ENCODE peak calls at places on chromosomes 6 and 20, in four cellular contexts. One of them, this sample, is unnamed.

GRCh38 chr6:1088441-1089001 is 223.4 kb upstream of the FOXQ1 start:
- DNase-seq in K562: no peak
- DNase-seq in WTC11: no peak
- DNase-seq in HepG2: no peak
- DNase-seq in this sample: no peak

GRCh38 chr6:159979136-159979874 is 10.4 kb downstream of the IGF2R start:
- DNase-seq in K562: peak
- DNase-seq in WTC11: no peak
- DNase-seq in HepG2: peak
- DNase-seq in this sample: peak

GRCh38 chr6:98039876-98040605 is 757.0 kb upstream of the MMS22L start:
- DNase-seq in K562: no peak
- DNase-seq in WTC11: no peak
- DNase-seq in HepG2: no peak
- DNase-seq in this sample: no peak

GRCh38 chr6:12265795-12266194 is 24.4 kb upstream of the EDN1 start:
- DNase-seq in K562: no peak
- DNase-seq in WTC11: no peak
- DNase-seq in HepG2: no peak
- DNase-seq in this sample: no peak

GRCh38 chr6:41182069-41183034 is 18.6 kb downstream of the TREML2 start:
- DNase-seq in K562: peak
- DNase-seq in WTC11: peak
- DNase-seq in HepG2: peak
- DNase-seq in this sample: no peak

GRCh38 chr6:158185729-158186456 is 17.7 kb downstream of the GTF2H5 start:
- DNase-seq in K562: no peak
- DNase-seq in WTC11: no peak
- DNase-seq in HepG2: no peak
- DNase-seq in this sample: no peak

GRCh38 chr6:85641522-85641915 is 1.2 kb downstream of the SYNCRIP start:
- DNase-seq in K562: peak
- DNase-seq in WTC11: no peak
- DNase-seq in HepG2: no peak
- DNase-seq in this sample: no peak

GRCh38 chr6:40436685-40437604 is 150.2 kb downstream of the LRFN2 start:
- DNase-seq in K562: no peak
- DNase-seq in WTC11: no peak
- DNase-seq in HepG2: no peak
- DNase-seq in this sample: no peak

GRCh38 chr6:66851930-66852329 is 1144.9 kb upstream of the EYS start:
- DNase-seq in K562: no peak
- DNase-seq in WTC11: no peak
- DNase-seq in HepG2: no peak
- DNase-seq in this sample: no peak

GRCh38 chr6:44145839-44146238 is 12.8 kb upstream of the CAPN11 start:
- DNase-seq in K562: no peak
- DNase-seq in WTC11: no peak
- DNase-seq in HepG2: no peak
- DNase-seq in this sample: no peak

GRCh38 chr6:11785953-11786579 is 7.5 kb upstream of the ADTRP start:
- DNase-seq in K562: peak
- DNase-seq in WTC11: no peak
- DNase-seq in HepG2: no peak
- DNase-seq in this sample: peak

GRCh38 chr6:46921731-46922130 is at the start of gene ADGRF5:
- DNase-seq in K562: no peak
- DNase-seq in WTC11: no peak
- DNase-seq in HepG2: no peak
- DNase-seq in this sample: no peak

GRCh38 chr6:137271245-137272183 is 52.3 kb upstream of the IFNGR1 start:
- DNase-seq in K562: peak
- DNase-seq in WTC11: no peak
- DNase-seq in HepG2: peak
- DNase-seq in this sample: no peak

GRCh38 chr20:58987790-58988564 is 6.9 kb downstream of the NELFCD start:
- DNase-seq in K562: no peak
- DNase-seq in WTC11: no peak
- DNase-seq in HepG2: no peak
- DNase-seq in this sample: no peak

GRCh38 chr20:24118096-24118780 is 129.7 kb upstream of the GGTLC1 start:
- DNase-seq in K562: no peak
- DNase-seq in WTC11: no peak
- DNase-seq in HepG2: no peak
- DNase-seq in this sample: no peak

GRCh38 chr6:126831461-126831860 is 287.0 kb upstream of the RSPO3 start:
- DNase-seq in K562: no peak
- DNase-seq in WTC11: no peak
- DNase-seq in HepG2: no peak
- DNase-seq in this sample: no peak

GRCh38 chr6:56729719-56730118 is 87.0 kb upstream of the DST start:
- DNase-seq in K562: no peak
- DNase-seq in WTC11: no peak
- DNase-seq in HepG2: no peak
- DNase-seq in this sample: no peak

GRCh38 chr20:31811796-31812728 is 7.1 kb upstream of the MYLK2 start:
- DNase-seq in K562: peak
- DNase-seq in WTC11: no peak
- DNase-seq in HepG2: no peak
- DNase-seq in this sample: no peak

GRCh38 chr20:62487564-62488086 is 11.8 kb upstream of the GATA5 start:
- DNase-seq in K562: peak
- DNase-seq in WTC11: no peak
- DNase-seq in HepG2: peak
- DNase-seq in this sample: no peak

GRCh38 chr20:47736570-47737152 is 48.6 kb downstream of the SULF2 start:
- DNase-seq in K562: no peak
- DNase-seq in WTC11: no peak
- DNase-seq in HepG2: no peak
- DNase-seq in this sample: no peak

GRCh38 chr6:25220853-25221252 is 58.3 kb upstream of the CARMIL1 start:
- DNase-seq in K562: no peak
- DNase-seq in WTC11: no peak
- DNase-seq in HepG2: no peak
- DNase-seq in this sample: no peak

GRCh38 chr20:62365814-62366369 is 1.2 kb downstream of the LAMA5 start:
- DNase-seq in K562: peak
- DNase-seq in WTC11: peak
- DNase-seq in HepG2: no peak
- DNase-seq in this sample: no peak

GRCh38 chr6:106731843-106732160 is 102.4 kb downstream of the QRSL1 start:
- DNase-seq in K562: no peak
- DNase-seq in WTC11: no peak
- DNase-seq in HepG2: no peak
- DNase-seq in this sample: no peak

GRCh38 chr6:73041051-73041450 is 184.2 kb downstream of the KHDC1L start:
- DNase-seq in K562: no peak
- DNase-seq in WTC11: no peak
- DNase-seq in HepG2: no peak
- DNase-seq in this sample: no peak

GRCh38 chr6:7542878-7543394 is 1.5 kb downstream of the DSP start:
- DNase-seq in K562: no peak
- DNase-seq in WTC11: peak
- DNase-seq in HepG2: peak
- DNase-seq in this sample: no peak

GRCh38 chr6:157912326-157912725 is 69.3 kb upstream of the SYNJ2 start:
- DNase-seq in K562: no peak
- DNase-seq in WTC11: no peak
- DNase-seq in HepG2: no peak
- DNase-seq in this sample: no peak

GRCh38 chr6:154805288-154805911 is 72.2 kb downstream of the SCAF8 start:
- DNase-seq in K562: peak
- DNase-seq in WTC11: no peak
- DNase-seq in HepG2: peak
- DNase-seq in this sample: no peak

GRCh38 chr6:86070151-86070550 is 427.5 kb upstream of the SYNCRIP start:
- DNase-seq in K562: no peak
- DNase-seq in WTC11: no peak
- DNase-seq in HepG2: no peak
- DNase-seq in this sample: no peak

GRCh38 chr6:108169801-108170606 is 4.2 kb downstream of the NR2E1 start:
- DNase-seq in K562: no peak
- DNase-seq in WTC11: peak
- DNase-seq in HepG2: no peak
- DNase-seq in this sample: no peak

GRCh38 chr6:100905067-100905466 is 23.9 kb upstream of the ASCC3 start:
- DNase-seq in K562: no peak
- DNase-seq in WTC11: no peak
- DNase-seq in HepG2: no peak
- DNase-seq in this sample: no peak

GRCh38 chr20:48826883-48827771 is 672 bp downstream of the PREX1 start:
- DNase-seq in K562: no peak
- DNase-seq in WTC11: peak
- DNase-seq in HepG2: no peak
- DNase-seq in this sample: no peak

GRCh38 chr6:116476021-116476678 is 15.0 kb downstream of the CALHM6 start:
- DNase-seq in K562: no peak
- DNase-seq in WTC11: no peak
- DNase-seq in HepG2: peak
- DNase-seq in this sample: peak

GRCh38 chr6:155444120-155444917 is 11.3 kb downstream of the NOX3 start:
- DNase-seq in K562: no peak
- DNase-seq in WTC11: no peak
- DNase-seq in HepG2: peak
- DNase-seq in this sample: no peak

GRCh38 chr20:43767686-43768474 is 41.1 kb upstream of the GTSF1L start:
- DNase-seq in K562: no peak
- DNase-seq in WTC11: no peak
- DNase-seq in HepG2: no peak
- DNase-seq in this sample: no peak

GRCh38 chr6:21598662-21599061 is 5.1 kb downstream of the SOX4 start:
- DNase-seq in K562: no peak
- DNase-seq in WTC11: no peak
- DNase-seq in HepG2: no peak
- DNase-seq in this sample: no peak

GRCh38 chr6:113011389-113011788 is 664.3 kb downstream of the RFPL4B start:
- DNase-seq in K562: no peak
- DNase-seq in WTC11: no peak
- DNase-seq in HepG2: no peak
- DNase-seq in this sample: no peak

DNA sequence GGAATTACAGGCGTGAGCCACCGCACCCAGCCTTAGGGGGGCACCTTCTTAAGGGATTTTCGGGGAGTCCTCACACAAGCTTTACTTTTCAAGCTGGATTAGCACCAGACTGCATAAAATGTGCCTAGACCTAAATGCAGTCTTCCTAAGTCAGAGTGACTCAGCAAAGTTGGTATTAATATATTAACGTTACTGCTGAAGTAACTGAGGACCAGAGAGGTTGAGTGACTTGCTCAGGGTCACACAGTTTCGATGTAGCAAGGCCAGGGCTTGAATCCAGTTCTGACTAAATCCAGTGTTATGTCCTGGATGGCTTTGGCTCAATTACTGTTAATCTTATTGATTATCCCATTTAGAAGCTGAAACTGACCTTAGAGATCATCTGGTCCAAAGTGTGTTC is 13.4 kb downstream of the EDEM2 start:
- DNase-seq in K562: no peak
- DNase-seq in WTC11: no peak
- DNase-seq in HepG2: no peak
- DNase-seq in this sample: no peak
- TF ChIP-seq ETV6 in K562: no peak
- TF ChIP-seq ETV6 in WTC11: no peak
- TF ChIP-seq ETV6 in HepG2: no peak
- TF ChIP-seq ETV6 in this sample: no peak

DNA sequence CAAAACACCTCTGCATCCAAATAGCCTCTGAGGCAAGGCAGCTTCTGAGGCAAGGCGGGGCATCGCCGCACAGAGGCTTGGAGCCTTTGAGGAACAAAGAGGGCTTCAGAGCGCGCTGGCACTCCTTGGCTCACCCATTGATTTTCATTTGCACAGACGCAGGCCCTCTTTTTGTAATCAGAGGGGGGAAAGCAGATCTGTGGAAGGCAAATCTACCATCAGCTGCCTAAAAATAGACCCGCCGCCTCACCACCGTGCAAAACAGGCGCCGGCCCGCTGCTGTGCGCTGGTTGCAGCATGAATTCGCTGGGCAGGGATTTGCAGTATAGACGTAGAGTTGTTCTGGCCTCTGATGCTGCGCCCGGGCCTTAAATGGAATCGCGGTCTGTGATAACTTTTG is 69.9 kb upstream of the STMND1 start:
- DNase-seq in K562: no peak
- DNase-seq in WTC11: no peak
- DNase-seq in HepG2: no peak
- DNase-seq in this sample: no peak
- TF ChIP-seq ETV6 in K562: no peak
- TF ChIP-seq ETV6 in WTC11: no peak
- TF ChIP-seq ETV6 in HepG2: no peak
- TF ChIP-seq ETV6 in this sample: no peak

DNA sequence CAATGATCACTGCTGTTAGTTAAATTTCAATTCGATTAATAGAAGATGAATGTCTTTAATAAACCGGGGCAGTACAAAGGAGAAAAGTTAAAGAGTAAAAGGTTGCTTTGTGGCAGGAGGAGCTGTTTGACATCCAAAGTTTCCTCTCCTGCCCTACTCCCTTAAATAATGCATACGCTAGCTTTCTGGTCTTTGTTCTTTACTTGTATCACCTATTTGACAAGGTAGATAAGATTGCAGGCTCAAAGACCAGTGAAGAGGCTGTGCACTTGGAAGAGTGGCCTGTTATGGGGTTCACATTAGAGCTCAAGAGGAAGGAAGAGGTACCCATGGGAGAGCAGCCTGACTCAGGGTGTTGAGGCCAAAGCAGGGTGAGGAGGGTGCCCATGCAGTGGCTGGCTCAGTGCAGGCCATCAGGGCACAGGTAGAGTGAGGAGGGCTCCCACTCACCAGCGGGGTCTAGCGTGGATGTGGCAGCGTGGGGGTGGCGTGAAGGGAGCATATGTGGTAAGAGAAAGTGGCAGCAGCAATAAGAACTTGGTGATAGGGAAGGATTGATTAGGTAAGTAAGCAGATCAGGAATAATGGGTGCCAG is 29.3 kb upstream of the KLHL31 start:
- DNase-seq in K562: no peak
- DNase-seq in WTC11: no peak
- DNase-seq in HepG2: no peak
- DNase-seq in this sample: no peak
- TF ChIP-seq ETV6 in K562: no peak
- TF ChIP-seq ETV6 in WTC11: no peak
- TF ChIP-seq ETV6 in HepG2: no peak
- TF ChIP-seq ETV6 in this sample: no peak

GRCh38 chr6:140566706-140567330 is 1192.4 kb upstream of the CITED2 start:
- DNase-seq in K562: no peak
- DNase-seq in WTC11: no peak
- DNase-seq in HepG2: no peak
- DNase-seq in this sample: no peak
- TF ChIP-seq ETV6 in K562: no peak
- TF ChIP-seq ETV6 in WTC11: no peak
- TF ChIP-seq ETV6 in HepG2: no peak
- TF ChIP-seq ETV6 in this sample: no peak

GRCh38 chr20:54093423-54094267 is 23.3 kb upstream of the BCAS1 start:
- DNase-seq in K562: no peak
- DNase-seq in WTC11: no peak
- DNase-seq in HepG2: no peak
- DNase-seq in this sample: no peak
- TF ChIP-seq ETV6 in K562: no peak
- TF ChIP-seq ETV6 in WTC11: no peak
- TF ChIP-seq ETV6 in HepG2: no peak
- TF ChIP-seq ETV6 in this sample: peak

GRCh38 chr20:38337561-38338140 is 8.6 kb upstream of the LBP start:
- DNase-seq in K562: peak
- DNase-seq in WTC11: peak
- DNase-seq in HepG2: peak
- DNase-seq in this sample: no peak
- TF ChIP-seq ETV6 in K562: no peak
- TF ChIP-seq ETV6 in WTC11: peak
- TF ChIP-seq ETV6 in HepG2: no peak
- TF ChIP-seq ETV6 in this sample: no peak

This sample was measured in GM12878.